ENCODE peak calls at places on chromosomes 13 and 19, in four cellular contexts. V, S, X and P are unnamed samples.

GRCh38 chr13:60931858-60932546 is 483.6 kb downstream of the PCDH20 start:
- DNase-seq in V (no peak), S (no peak), X (no peak), P (no peak)

GRCh38 chr19:38977445-38978314 is 2.1 kb upstream of the FBXO17 start:
- DNase-seq in V (no peak), S (no peak), X (no peak), P (no peak)

GRCh38 chr19:21786931-21787330 is 19.6 kb upstream of the ZNF100 start:
- DNase-seq in V (no peak), S (no peak), X (no peak), P (no peak)

GRCh38 chr13:72652681-72653080 is 74.7 kb downstream of the MZT1 start:
- DNase-seq in V (no peak), S (no peak), X (no peak), P (no peak)

GRCh38 chr19:30648321-30648720 is 276.1 kb downstream of the ZNF536 start:
- DNase-seq in V (no peak), S (no peak), X (no peak), P (no peak)

GRCh38 chr13:79628463-79628862 is 147.5 kb downstream of the NDFIP2 start:
- DNase-seq in V (no peak), S (no peak), X (no peak), P (no peak)

GRCh38 chr19:13036366-13036976 is 41.2 kb downstream of the NFIX start:
- DNase-seq in V (peak), S (no peak), X (peak), P (peak)

GRCh38 chr19:39890755-39891551 is 43.5 kb downstream of the FCGBP start:
- DNase-seq in V (no peak), S (no peak), X (no peak), P (no peak)

GRCh38 chr13:103288114-103288513 is 221.9 kb upstream of the SLC10A2 start:
- DNase-seq in V (no peak), S (no peak), X (no peak), P (no peak)

GRCh38 chr19:17504456-17504855 is 7.0 kb upstream of the PGLS start:
- DNase-seq in V (no peak), S (no peak), X (no peak), P (no peak)

GRCh38 chr13:113788413-113789135 is 29.5 kb downstream of the TMEM255B start:
- DNase-seq in V (no peak), S (no peak), X (no peak), P (no peak)

GRCh38 chr19:47275866-47276461 is 1.3 kb downstream of the INAFM1 start:
- DNase-seq in V (peak), S (no peak), X (no peak), P (no peak)

GRCh38 chr13:30711375-30711774 is 24.0 kb upstream of the ALOX5AP start:
- DNase-seq in V (no peak), S (no peak), X (no peak), P (no peak)

GRCh38 chr19:31110331-31110730 is 238.9 kb downstream of the TSHZ3 start:
- DNase-seq in V (no peak), S (no peak), X (no peak), P (no peak)

GRCh38 chr13:42337808-42338600 is 66.1 kb downstream of the AKAP11 start:
- DNase-seq in V (no peak), S (no peak), X (no peak), P (no peak)

GRCh38 chr13:98496239-98496668 is 80.7 kb downstream of the STK24 start:
- DNase-seq in V (no peak), S (peak), X (peak), P (no peak)

GRCh38 chr13:62846302-62846701 is 1430.7 kb upstream of the PCDH20 start:
- DNase-seq in V (no peak), S (no peak), X (no peak), P (no peak)

GRCh38 chr13:26837102-26837501 is 76.5 kb upstream of the GPR12 start:
- DNase-seq in V (no peak), S (no peak), X (no peak), P (no peak)

GRCh38 chr19:48636859-48637448 is at the start of gene DBP:
- DNase-seq in V (peak), S (no peak), X (peak), P (no peak)

GRCh38 chr13:60147361-60147760 is 16.4 kb downstream of the DIAPH3 start:
- DNase-seq in V (no peak), S (no peak), X (no peak), P (no peak)

GRCh38 chr13:65499251-65499650 is 1730.9 kb downstream of the PCDH9 start:
- DNase-seq in V (no peak), S (no peak), X (no peak), P (no peak)

DNA sequence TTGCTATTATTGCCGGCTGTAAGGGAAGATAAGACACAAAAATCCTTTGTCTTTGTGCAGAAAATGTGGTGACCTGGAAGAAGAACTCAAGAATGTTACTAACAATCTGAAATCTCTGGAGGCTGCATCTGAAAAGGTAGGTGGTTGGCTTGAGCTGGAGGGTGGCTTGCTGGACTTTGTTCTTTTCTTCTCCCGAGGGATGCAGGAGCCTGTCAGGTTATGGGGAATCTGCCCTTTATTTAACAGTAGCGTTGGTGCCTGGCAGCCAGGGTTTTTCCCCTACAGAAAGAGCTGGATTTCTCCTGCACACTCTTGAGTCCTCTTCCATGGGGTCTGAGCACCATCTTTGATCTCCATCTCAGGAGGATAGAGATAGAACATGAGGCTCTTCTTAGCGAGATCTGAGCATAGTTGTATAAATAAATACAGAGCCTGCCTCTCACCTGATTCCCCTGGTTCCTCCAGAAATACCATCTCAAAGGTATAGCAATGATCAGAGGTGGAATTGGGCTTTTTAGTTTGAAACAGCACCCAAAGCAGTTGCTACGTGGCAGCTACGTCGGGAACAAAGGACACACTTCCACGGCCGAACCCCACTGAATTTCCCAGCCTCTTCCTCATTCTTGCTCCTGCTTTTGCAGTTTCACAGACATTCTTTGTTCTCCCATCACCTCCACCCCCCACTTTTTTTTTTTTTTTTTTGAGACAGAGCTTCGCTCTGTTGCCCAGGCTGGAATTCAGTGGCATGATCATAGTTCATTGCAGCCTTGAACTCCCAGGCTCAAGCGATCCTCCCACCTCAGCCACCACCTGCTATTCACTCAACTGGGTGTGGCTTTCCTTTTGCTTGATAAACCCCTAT is 12.9 kb downstream of the TPM4 start:
- DNase-seq in V (peak), S (no peak), X (no peak), P (no peak)
- TF ChIP-seq POLR2A in V (peak), S (no peak), X (no peak), P (peak)

GRCh38 chr19:54395685-54396084 is 19.6 kb upstream of the TTYH1 start:
- DNase-seq in V (no peak), S (no peak), X (no peak), P (no peak)

GRCh38 chr19:54390942-54391577 is 24.2 kb upstream of the TTYH1 start:
- DNase-seq in V (peak), S (no peak), X (peak), P (peak)

GRCh38 chr19:54392078-54392477 is 23.2 kb upstream of the TTYH1 start:
- DNase-seq in V (no peak), S (no peak), X (no peak), P (no peak)

GRCh38 chr19:54391589-54392061 is 23.6 kb upstream of the TTYH1 start:
- DNase-seq in V (no peak), S (no peak), X (no peak), P (no peak)

GRCh38 chr19:54393381-54393780 is 21.9 kb upstream of the TTYH1 start:
- DNase-seq in V (no peak), S (no peak), X (no peak), P (no peak)
- TF ChIP-seq POLR2A in V (no peak), S (no peak), X (no peak), P (no peak)

GRCh38 chr13:78460176-78460575 is 143.2 kb downstream of the POU4F1 start:
- DNase-seq in V (no peak), S (no peak), X (no peak), P (no peak)

GRCh38 chr13:78468546-78469060 is 134.7 kb downstream of the POU4F1 start:
- DNase-seq in V (no peak), S (no peak), X (no peak), P (no peak)

DNA sequence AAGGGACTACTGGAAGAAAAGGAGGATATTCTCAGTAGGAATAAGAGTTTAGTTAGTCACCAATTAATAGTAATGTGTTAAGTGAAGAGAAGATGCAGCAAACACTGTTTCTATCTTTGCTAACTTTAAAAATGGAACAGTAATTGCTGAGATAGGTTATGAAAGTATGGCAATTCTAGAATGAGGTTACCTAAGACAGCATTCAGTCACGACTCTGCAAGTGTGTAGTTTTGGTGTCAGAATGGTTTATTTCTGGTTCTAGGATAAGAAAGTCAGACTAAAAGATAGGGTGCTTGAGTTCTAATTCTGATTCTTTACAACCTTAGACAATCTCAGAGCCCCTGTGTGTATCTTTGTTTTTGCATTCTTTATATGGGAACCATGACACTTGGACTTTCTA is 138.1 kb downstream of the POU4F1 start:
- DNase-seq in V (no peak), S (no peak), X (no peak), P (no peak)
- TF ChIP-seq POLR2A in V (no peak), S (no peak), X (no peak), P (no peak)

DNA sequence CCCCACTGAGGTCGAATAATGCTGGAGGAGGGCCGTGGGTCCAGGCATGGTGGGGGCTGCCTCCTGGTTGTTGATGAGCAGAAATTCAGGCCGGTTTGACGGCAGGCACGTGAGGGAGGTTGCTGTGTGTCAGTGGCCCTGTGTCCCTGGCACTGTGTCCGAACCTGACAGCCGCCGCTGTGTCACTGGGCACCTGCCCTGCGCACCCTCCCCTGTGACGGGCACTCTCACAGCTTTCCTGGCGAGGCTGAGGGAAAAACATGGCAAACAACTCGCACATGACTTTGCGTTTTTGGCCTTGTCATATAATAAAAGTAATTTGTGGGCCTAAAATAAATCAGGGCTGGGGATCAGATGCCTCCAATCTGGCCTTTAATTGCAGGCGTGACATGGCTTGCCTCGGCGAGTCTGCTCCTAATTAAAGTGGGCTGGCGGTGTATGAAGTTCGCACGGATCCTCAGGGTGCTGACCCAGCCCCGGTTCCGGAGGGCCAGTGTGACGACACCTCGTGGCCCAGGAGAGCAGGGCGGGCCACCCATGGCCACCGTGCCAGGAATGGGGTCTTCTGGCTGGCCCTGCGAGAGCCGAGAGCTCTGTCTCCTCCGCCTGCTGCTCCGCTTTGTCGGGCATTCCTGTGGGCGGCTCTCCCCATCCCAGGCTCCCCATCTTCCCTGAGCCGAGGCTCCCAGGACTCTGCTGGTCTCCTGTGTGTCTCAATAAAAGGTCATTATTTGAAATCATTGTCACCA is 91.9 kb downstream of the KDM4B start:
- DNase-seq in V (no peak), S (peak), X (no peak), P (no peak)
- TF ChIP-seq POLR2A in V (no peak), S (no peak), X (no peak), P (no peak)

GRCh38 chr19:860481-861098 is 1.1 kb downstream of the CFD start:
- DNase-seq in V (peak), S (peak), X (peak), P (peak)
- TF ChIP-seq POLR2A in V (no peak), S (no peak), X (peak), P (no peak)

DNA sequence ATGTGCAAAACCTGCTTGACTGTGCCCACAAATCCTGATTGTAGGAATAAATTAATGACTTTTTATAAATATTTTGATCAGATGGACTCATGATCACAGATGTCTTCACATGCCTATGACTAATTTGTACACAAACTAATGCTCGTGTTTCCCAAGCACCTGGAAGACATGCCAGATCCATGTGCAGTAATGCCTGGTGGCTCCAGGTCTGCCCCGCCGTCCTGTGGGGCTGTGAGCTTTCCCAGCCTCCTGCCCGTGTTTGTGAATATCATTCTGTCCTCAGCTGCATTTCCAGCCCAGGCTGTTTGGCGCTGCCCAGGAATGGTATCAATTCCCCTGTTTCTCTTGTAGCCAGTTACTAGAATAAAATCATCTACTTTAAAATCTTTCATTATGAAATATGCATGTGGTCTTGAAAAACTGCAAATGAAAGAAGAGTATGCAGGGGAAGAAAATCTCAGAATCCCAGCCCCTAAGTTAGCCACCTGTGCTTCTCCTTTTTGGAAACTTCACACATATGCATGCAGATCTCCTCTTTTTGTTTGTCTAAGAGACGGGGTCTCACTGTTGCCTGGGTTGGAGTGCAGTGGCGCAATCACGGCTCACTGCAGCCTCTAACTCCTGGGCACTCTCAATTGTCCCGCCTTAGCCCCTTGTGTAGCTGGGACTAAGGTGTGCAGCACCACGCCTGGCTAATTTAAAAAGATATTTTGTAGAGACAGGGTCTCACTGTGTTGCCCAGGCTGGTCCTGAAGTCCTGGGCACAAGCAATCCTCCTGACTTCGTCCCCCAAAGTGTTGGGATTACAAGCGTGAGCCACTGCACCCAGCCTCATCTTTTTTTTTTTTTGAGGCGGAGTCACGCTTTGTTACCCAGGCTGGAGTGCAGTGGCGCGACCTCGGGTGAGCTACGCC is 6.2 kb downstream of the RPL28 start:
- DNase-seq in V (no peak), S (no peak), X (no peak), P (no peak)
- TF ChIP-seq POLR2A in V (no peak), S (no peak), X (no peak), P (no peak)

GRCh38 chr19:6712692-6713670 is 7.5 kb downstream of the C3 start:
- DNase-seq in V (no peak), S (no peak), X (no peak), P (no peak)
- TF ChIP-seq POLR2A in V (no peak), S (no peak), X (no peak), P (no peak)

GRCh38 chr13:49376121-49376520 is 67.7 kb downstream of the CAB39L start:
- DNase-seq in V (no peak), S (no peak), X (no peak), P (no peak)
- TF ChIP-seq POLR2A in V (no peak), S (no peak), X (no peak), P (no peak)

GRCh38 chr19:50432221-50432626 is 468 bp upstream of the MYBPC2 start:
- DNase-seq in V (no peak), S (no peak), X (no peak), P (no peak)

GRCh38 chr19:50430888-50431342 is 1.8 kb upstream of the MYBPC2 start:
- DNase-seq in V (no peak), S (no peak), X (no peak), P (no peak)

GRCh38 chr19:50433201-50434180 is 799 bp downstream of the MYBPC2 start:
- DNase-seq in V (no peak), S (no peak), X (no peak), P (no peak)

GRCh38 chr19:50431343-50432220 is 1.1 kb upstream of the MYBPC2 start:
- DNase-seq in V (peak), S (peak), X (peak), P (peak)

GRCh38 chr19:50432658-50433057 is at the start of gene MYBPC2:
- DNase-seq in V (no peak), S (no peak), X (peak), P (no peak)
- TF ChIP-seq POLR2A in V (no peak), S (no peak), X (no peak), P (no peak)

DNA sequence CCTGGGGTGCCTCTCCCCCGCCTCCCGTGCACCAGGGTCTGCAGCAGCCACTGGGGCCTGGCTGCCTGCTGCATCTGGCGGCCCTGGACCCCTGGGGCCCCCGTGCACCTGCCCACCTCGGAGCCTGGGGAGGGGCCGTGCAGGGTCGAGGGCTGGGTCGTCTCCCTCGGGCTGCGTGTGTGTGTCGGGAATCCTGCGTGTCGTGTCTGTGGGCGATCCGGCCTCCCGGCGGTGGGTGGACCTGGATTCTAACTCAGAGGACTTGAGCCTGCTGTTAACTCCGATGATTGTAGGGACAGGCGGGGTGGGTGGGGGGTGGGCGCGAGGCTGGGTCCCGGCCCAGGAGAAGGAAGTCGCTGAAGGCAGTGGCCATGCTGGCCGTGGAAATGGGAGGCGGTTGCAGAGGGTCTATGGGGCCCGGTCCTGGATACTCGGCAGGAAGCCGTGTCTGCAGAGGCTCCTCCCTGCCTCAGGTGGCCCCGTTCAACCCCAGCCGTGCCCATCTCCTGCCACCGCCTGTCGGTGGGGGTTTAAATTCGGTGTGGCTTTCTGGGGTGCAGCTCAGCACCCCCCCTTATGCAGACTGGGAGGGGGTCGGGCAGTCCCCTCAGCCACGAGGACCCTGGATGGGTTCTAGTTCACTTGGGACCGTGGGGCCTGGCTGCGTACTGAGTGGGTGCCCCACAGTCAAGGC is 9.4 kb upstream of the WDR18 start:
- DNase-seq in V (no peak), S (no peak), X (no peak), P (no peak)
- TF ChIP-seq POLR2A in V (no peak), S (no peak), X (no peak), P (no peak)